ENCODE peak calls at places on chromosome 1, in ten cellular contexts. One of them, this sample, is unnamed.

GRCh38 chr1:21149430-21149861 is 27.3 kb downstream of the EIF4G3 start:
- DNase-seq in AG20443: peak
- DNase-seq in glutamatergic neuron: no peak
- DNase-seq in endothelial cell: peak
- DNase-seq in stimulated activated naive CD8-positive, alpha-beta T cell treated with anti-CD3 and anti-CD28 coated beads, Interleukin-15, Interleukin-2, amounts not matched to agents 100 U/mL and 50 U/mL, for 24 hours: no peak
- DNase-seq in GM10248: no peak
- DNase-seq in stimulated activated CD8-positive, alpha-beta memory T cell treated with anti-CD3 and anti-CD28 coated beads, Interleukin-15, amount 100 ng/mL, for 24 hours: no peak
- DNase-seq in H7: no peak
- DNase-seq in 8988T: no peak
- DNase-seq in NCI-H1436: no peak
- DNase-seq in this sample: no peak

GRCh38 chr1:233105225-233105624 is 154.8 kb downstream of the NTPCR start:
- DNase-seq in AG20443: peak
- DNase-seq in glutamatergic neuron: no peak
- DNase-seq in endothelial cell: no peak
- DNase-seq in stimulated activated naive CD8-positive, alpha-beta T cell treated with anti-CD3 and anti-CD28 coated beads, Interleukin-15, Interleukin-2, amounts not matched to agents 100 U/mL and 50 U/mL, for 24 hours: no peak
- DNase-seq in GM10248: no peak
- DNase-seq in stimulated activated CD8-positive, alpha-beta memory T cell treated with anti-CD3 and anti-CD28 coated beads, Interleukin-15, amount 100 ng/mL, for 24 hours: no peak
- DNase-seq in H7: no peak
- DNase-seq in 8988T: no peak
- DNase-seq in NCI-H1436: no peak
- DNase-seq in this sample: no peak

GRCh38 chr1:53593758-53594380 is 134.7 kb downstream of the DMRTB1 start:
- DNase-seq in AG20443: no peak
- DNase-seq in glutamatergic neuron: peak
- DNase-seq in endothelial cell: peak
- DNase-seq in stimulated activated naive CD8-positive, alpha-beta T cell treated with anti-CD3 and anti-CD28 coated beads, Interleukin-15, Interleukin-2, amounts not matched to agents 100 U/mL and 50 U/mL, for 24 hours: no peak
- DNase-seq in GM10248: no peak
- DNase-seq in stimulated activated CD8-positive, alpha-beta memory T cell treated with anti-CD3 and anti-CD28 coated beads, Interleukin-15, amount 100 ng/mL, for 24 hours: no peak
- DNase-seq in H7: peak
- DNase-seq in 8988T: peak
- DNase-seq in NCI-H1436: no peak
- DNase-seq in this sample: peak

GRCh38 chr1:184973308-184974085 is 811 bp downstream of the NIBAN1 start:
- DNase-seq in AG20443: peak
- DNase-seq in glutamatergic neuron: peak
- DNase-seq in endothelial cell: peak
- DNase-seq in stimulated activated naive CD8-positive, alpha-beta T cell treated with anti-CD3 and anti-CD28 coated beads, Interleukin-15, Interleukin-2, amounts not matched to agents 100 U/mL and 50 U/mL, for 24 hours: peak
- DNase-seq in GM10248: peak
- DNase-seq in stimulated activated CD8-positive, alpha-beta memory T cell treated with anti-CD3 and anti-CD28 coated beads, Interleukin-15, amount 100 ng/mL, for 24 hours: peak
- DNase-seq in H7: no peak
- DNase-seq in 8988T: peak
- DNase-seq in NCI-H1436: peak
- DNase-seq in this sample: peak

GRCh38 chr1:222817529-222817928 is 2.7 kb downstream of the DISP1 start:
- DNase-seq in AG20443: peak
- DNase-seq in glutamatergic neuron: no peak
- DNase-seq in endothelial cell: no peak
- DNase-seq in stimulated activated naive CD8-positive, alpha-beta T cell treated with anti-CD3 and anti-CD28 coated beads, Interleukin-15, Interleukin-2, amounts not matched to agents 100 U/mL and 50 U/mL, for 24 hours: no peak
- DNase-seq in GM10248: no peak
- DNase-seq in stimulated activated CD8-positive, alpha-beta memory T cell treated with anti-CD3 and anti-CD28 coated beads, Interleukin-15, amount 100 ng/mL, for 24 hours: no peak
- DNase-seq in H7: no peak
- DNase-seq in 8988T: peak
- DNase-seq in NCI-H1436: no peak
- DNase-seq in this sample: no peak

GRCh38 chr1:205473966-205474365 is 18.1 kb upstream of the BLACAT1 start:
- DNase-seq in AG20443: no peak
- DNase-seq in glutamatergic neuron: no peak
- DNase-seq in endothelial cell: no peak
- DNase-seq in stimulated activated naive CD8-positive, alpha-beta T cell treated with anti-CD3 and anti-CD28 coated beads, Interleukin-15, Interleukin-2, amounts not matched to agents 100 U/mL and 50 U/mL, for 24 hours: no peak
- DNase-seq in GM10248: no peak
- DNase-seq in stimulated activated CD8-positive, alpha-beta memory T cell treated with anti-CD3 and anti-CD28 coated beads, Interleukin-15, amount 100 ng/mL, for 24 hours: no peak
- DNase-seq in H7: no peak
- DNase-seq in 8988T: no peak
- DNase-seq in NCI-H1436: no peak
- DNase-seq in this sample: no peak

GRCh38 chr1:58811303-58811702 is 27.5 kb upstream of the JUN start:
- DNase-seq in AG20443: no peak
- DNase-seq in glutamatergic neuron: no peak
- DNase-seq in endothelial cell: no peak
- DNase-seq in stimulated activated naive CD8-positive, alpha-beta T cell treated with anti-CD3 and anti-CD28 coated beads, Interleukin-15, Interleukin-2, amounts not matched to agents 100 U/mL and 50 U/mL, for 24 hours: no peak
- DNase-seq in GM10248: no peak
- DNase-seq in stimulated activated CD8-positive, alpha-beta memory T cell treated with anti-CD3 and anti-CD28 coated beads, Interleukin-15, amount 100 ng/mL, for 24 hours: no peak
- DNase-seq in H7: no peak
- DNase-seq in 8988T: no peak
- DNase-seq in NCI-H1436: no peak
- DNase-seq in this sample: no peak

GRCh38 chr1:236284291-236284711 is 2.5 kb upstream of the ERO1B start:
- DNase-seq in AG20443: no peak
- DNase-seq in glutamatergic neuron: no peak
- DNase-seq in endothelial cell: no peak
- DNase-seq in stimulated activated naive CD8-positive, alpha-beta T cell treated with anti-CD3 and anti-CD28 coated beads, Interleukin-15, Interleukin-2, amounts not matched to agents 100 U/mL and 50 U/mL, for 24 hours: peak
- DNase-seq in GM10248: peak
- DNase-seq in stimulated activated CD8-positive, alpha-beta memory T cell treated with anti-CD3 and anti-CD28 coated beads, Interleukin-15, amount 100 ng/mL, for 24 hours: no peak
- DNase-seq in H7: no peak
- DNase-seq in 8988T: no peak
- DNase-seq in NCI-H1436: no peak
- DNase-seq in this sample: peak

GRCh38 chr1:147281950-147282349 is 39.5 kb downstream of the CHD1L start:
- DNase-seq in AG20443: no peak
- DNase-seq in glutamatergic neuron: no peak
- DNase-seq in endothelial cell: no peak
- DNase-seq in stimulated activated naive CD8-positive, alpha-beta T cell treated with anti-CD3 and anti-CD28 coated beads, Interleukin-15, Interleukin-2, amounts not matched to agents 100 U/mL and 50 U/mL, for 24 hours: no peak
- DNase-seq in GM10248: no peak
- DNase-seq in stimulated activated CD8-positive, alpha-beta memory T cell treated with anti-CD3 and anti-CD28 coated beads, Interleukin-15, amount 100 ng/mL, for 24 hours: no peak
- DNase-seq in H7: no peak
- DNase-seq in 8988T: no peak
- DNase-seq in NCI-H1436: no peak
- DNase-seq in this sample: no peak

GRCh38 chr1:8663915-8664331 is 153.5 kb downstream of the RERE start:
- DNase-seq in AG20443: peak
- DNase-seq in glutamatergic neuron: no peak
- DNase-seq in endothelial cell: no peak
- DNase-seq in stimulated activated naive CD8-positive, alpha-beta T cell treated with anti-CD3 and anti-CD28 coated beads, Interleukin-15, Interleukin-2, amounts not matched to agents 100 U/mL and 50 U/mL, for 24 hours: no peak
- DNase-seq in GM10248: peak
- DNase-seq in stimulated activated CD8-positive, alpha-beta memory T cell treated with anti-CD3 and anti-CD28 coated beads, Interleukin-15, amount 100 ng/mL, for 24 hours: no peak
- DNase-seq in H7: no peak
- DNase-seq in 8988T: no peak
- DNase-seq in NCI-H1436: no peak
- DNase-seq in this sample: peak

GRCh38 chr1:195597929-195598328 is 1010.3 kb downstream of the KCNT2 start:
- DNase-seq in AG20443: no peak
- DNase-seq in glutamatergic neuron: no peak
- DNase-seq in endothelial cell: no peak
- DNase-seq in stimulated activated naive CD8-positive, alpha-beta T cell treated with anti-CD3 and anti-CD28 coated beads, Interleukin-15, Interleukin-2, amounts not matched to agents 100 U/mL and 50 U/mL, for 24 hours: no peak
- DNase-seq in GM10248: no peak
- DNase-seq in stimulated activated CD8-positive, alpha-beta memory T cell treated with anti-CD3 and anti-CD28 coated beads, Interleukin-15, amount 100 ng/mL, for 24 hours: no peak
- DNase-seq in H7: no peak
- DNase-seq in 8988T: no peak
- DNase-seq in NCI-H1436: no peak
- DNase-seq in this sample: no peak

GRCh38 chr1:93738075-93738622 is 56.5 kb upstream of the BCAR3 start:
- DNase-seq in AG20443: peak
- DNase-seq in glutamatergic neuron: no peak
- DNase-seq in endothelial cell: no peak
- DNase-seq in stimulated activated naive CD8-positive, alpha-beta T cell treated with anti-CD3 and anti-CD28 coated beads, Interleukin-15, Interleukin-2, amounts not matched to agents 100 U/mL and 50 U/mL, for 24 hours: no peak
- DNase-seq in GM10248: no peak
- DNase-seq in stimulated activated CD8-positive, alpha-beta memory T cell treated with anti-CD3 and anti-CD28 coated beads, Interleukin-15, amount 100 ng/mL, for 24 hours: no peak
- DNase-seq in H7: no peak
- DNase-seq in 8988T: no peak
- DNase-seq in NCI-H1436: no peak
- DNase-seq in this sample: no peak

GRCh38 chr1:183039985-183040447 is 16.8 kb downstream of the LAMC1 start:
- DNase-seq in AG20443: peak
- DNase-seq in glutamatergic neuron: no peak
- DNase-seq in endothelial cell: no peak
- DNase-seq in stimulated activated naive CD8-positive, alpha-beta T cell treated with anti-CD3 and anti-CD28 coated beads, Interleukin-15, Interleukin-2, amounts not matched to agents 100 U/mL and 50 U/mL, for 24 hours: no peak
- DNase-seq in GM10248: no peak
- DNase-seq in stimulated activated CD8-positive, alpha-beta memory T cell treated with anti-CD3 and anti-CD28 coated beads, Interleukin-15, amount 100 ng/mL, for 24 hours: no peak
- DNase-seq in H7: no peak
- DNase-seq in 8988T: no peak
- DNase-seq in NCI-H1436: no peak
- DNase-seq in this sample: no peak

GRCh38 chr1:17281775-17282181 is 26.2 kb upstream of the PADI4 start:
- DNase-seq in AG20443: no peak
- DNase-seq in glutamatergic neuron: no peak
- DNase-seq in endothelial cell: no peak
- DNase-seq in stimulated activated naive CD8-positive, alpha-beta T cell treated with anti-CD3 and anti-CD28 coated beads, Interleukin-15, Interleukin-2, amounts not matched to agents 100 U/mL and 50 U/mL, for 24 hours: no peak
- DNase-seq in GM10248: no peak
- DNase-seq in stimulated activated CD8-positive, alpha-beta memory T cell treated with anti-CD3 and anti-CD28 coated beads, Interleukin-15, amount 100 ng/mL, for 24 hours: no peak
- DNase-seq in H7: no peak
- DNase-seq in 8988T: no peak
- DNase-seq in NCI-H1436: no peak
- DNase-seq in this sample: no peak

GRCh38 chr1:27862671-27863551 is 9.4 kb upstream of the THEMIS2 start:
- DNase-seq in AG20443: peak
- DNase-seq in glutamatergic neuron: no peak
- DNase-seq in endothelial cell: peak
- DNase-seq in stimulated activated naive CD8-positive, alpha-beta T cell treated with anti-CD3 and anti-CD28 coated beads, Interleukin-15, Interleukin-2, amounts not matched to agents 100 U/mL and 50 U/mL, for 24 hours: peak
- DNase-seq in GM10248: peak
- DNase-seq in stimulated activated CD8-positive, alpha-beta memory T cell treated with anti-CD3 and anti-CD28 coated beads, Interleukin-15, amount 100 ng/mL, for 24 hours: no peak
- DNase-seq in H7: no peak
- DNase-seq in 8988T: no peak
- DNase-seq in NCI-H1436: no peak
- DNase-seq in this sample: peak

GRCh38 chr1:29949676-29950075 is 713.4 kb downstream of the PTPRU start:
- DNase-seq in AG20443: no peak
- DNase-seq in glutamatergic neuron: no peak
- DNase-seq in endothelial cell: no peak
- DNase-seq in stimulated activated naive CD8-positive, alpha-beta T cell treated with anti-CD3 and anti-CD28 coated beads, Interleukin-15, Interleukin-2, amounts not matched to agents 100 U/mL and 50 U/mL, for 24 hours: no peak
- DNase-seq in GM10248: no peak
- DNase-seq in stimulated activated CD8-positive, alpha-beta memory T cell treated with anti-CD3 and anti-CD28 coated beads, Interleukin-15, amount 100 ng/mL, for 24 hours: no peak
- DNase-seq in H7: no peak
- DNase-seq in 8988T: no peak
- DNase-seq in NCI-H1436: no peak
- DNase-seq in this sample: no peak

GRCh38 chr1:74689800-74690696 is 16.5 kb upstream of the ERICH3 start:
- DNase-seq in AG20443: peak
- DNase-seq in glutamatergic neuron: peak
- DNase-seq in endothelial cell: peak
- DNase-seq in stimulated activated naive CD8-positive, alpha-beta T cell treated with anti-CD3 and anti-CD28 coated beads, Interleukin-15, Interleukin-2, amounts not matched to agents 100 U/mL and 50 U/mL, for 24 hours: peak
- DNase-seq in GM10248: peak
- DNase-seq in stimulated activated CD8-positive, alpha-beta memory T cell treated with anti-CD3 and anti-CD28 coated beads, Interleukin-15, amount 100 ng/mL, for 24 hours: no peak
- DNase-seq in H7: peak
- DNase-seq in 8988T: no peak
- DNase-seq in NCI-H1436: peak
- DNase-seq in this sample: peak

GRCh38 chr1:92848201-92848600 is 16.4 kb downstream of the RPL5 start:
- DNase-seq in AG20443: no peak
- DNase-seq in glutamatergic neuron: no peak
- DNase-seq in endothelial cell: no peak
- DNase-seq in stimulated activated naive CD8-positive, alpha-beta T cell treated with anti-CD3 and anti-CD28 coated beads, Interleukin-15, Interleukin-2, amounts not matched to agents 100 U/mL and 50 U/mL, for 24 hours: no peak
- DNase-seq in GM10248: no peak
- DNase-seq in stimulated activated CD8-positive, alpha-beta memory T cell treated with anti-CD3 and anti-CD28 coated beads, Interleukin-15, amount 100 ng/mL, for 24 hours: no peak
- DNase-seq in H7: no peak
- DNase-seq in 8988T: no peak
- DNase-seq in NCI-H1436: no peak
- DNase-seq in this sample: no peak

GRCh38 chr1:116334015-116334547 is 39.0 kb upstream of the ATP1A1 start:
- DNase-seq in AG20443: no peak
- DNase-seq in glutamatergic neuron: no peak
- DNase-seq in endothelial cell: no peak
- DNase-seq in stimulated activated naive CD8-positive, alpha-beta T cell treated with anti-CD3 and anti-CD28 coated beads, Interleukin-15, Interleukin-2, amounts not matched to agents 100 U/mL and 50 U/mL, for 24 hours: no peak
- DNase-seq in GM10248: no peak
- DNase-seq in stimulated activated CD8-positive, alpha-beta memory T cell treated with anti-CD3 and anti-CD28 coated beads, Interleukin-15, amount 100 ng/mL, for 24 hours: no peak
- DNase-seq in H7: no peak
- DNase-seq in 8988T: no peak
- DNase-seq in NCI-H1436: no peak
- DNase-seq in this sample: no peak

GRCh38 chr1:10631811-10632481 is 157.2 kb downstream of the PEX14 start:
- DNase-seq in AG20443: no peak
- DNase-seq in glutamatergic neuron: peak
- DNase-seq in endothelial cell: no peak
- DNase-seq in stimulated activated naive CD8-positive, alpha-beta T cell treated with anti-CD3 and anti-CD28 coated beads, Interleukin-15, Interleukin-2, amounts not matched to agents 100 U/mL and 50 U/mL, for 24 hours: no peak
- DNase-seq in GM10248: no peak
- DNase-seq in stimulated activated CD8-positive, alpha-beta memory T cell treated with anti-CD3 and anti-CD28 coated beads, Interleukin-15, amount 100 ng/mL, for 24 hours: no peak
- DNase-seq in H7: peak
- DNase-seq in 8988T: no peak
- DNase-seq in NCI-H1436: no peak
- DNase-seq in this sample: no peak

GRCh38 chr1:8858888-8859706 is 19.4 kb downstream of the ENO1 start:
- DNase-seq in AG20443: peak
- DNase-seq in glutamatergic neuron: peak
- DNase-seq in endothelial cell: peak
- DNase-seq in stimulated activated naive CD8-positive, alpha-beta T cell treated with anti-CD3 and anti-CD28 coated beads, Interleukin-15, Interleukin-2, amounts not matched to agents 100 U/mL and 50 U/mL, for 24 hours: no peak
- DNase-seq in GM10248: peak
- DNase-seq in stimulated activated CD8-positive, alpha-beta memory T cell treated with anti-CD3 and anti-CD28 coated beads, Interleukin-15, amount 100 ng/mL, for 24 hours: no peak
- DNase-seq in H7: peak
- DNase-seq in 8988T: no peak
- DNase-seq in NCI-H1436: no peak
- DNase-seq in this sample: peak

This sample was measured in activated naive CD4-positive, alpha-beta T cell treated with anti-CD3 and anti-CD28 coated beads for 36 hours.